ENCODE peak calls at places on chromosomes 2 and 18, in ten cellular contexts. G, R, X, Z, M, W, O, Y, T and V are unnamed samples.

GRCh38 chr2:148238561-148238960 is 217.7 kb downstream of the MBD5 start:
- DNase-seq in G (peak; percentile 24), R (no peak), X (no peak), Z (no peak), M (no peak), W (no peak), O (no peak), Y (no peak), T (no peak), V (peak; percentile 60)

GRCh38 chr2:230161180-230161579 is 58.6 kb downstream of the SP110 start:
- DNase-seq in G (no peak), R (no peak), X (peak; percentile 48), Z (no peak), M (no peak), W (peak; percentile 35), O (peak; percentile 71), Y (no peak), T (no peak), V (peak; percentile 76)

GRCh38 chr2:37802106-37802791 is 122.8 kb upstream of the RMDN2 start:
- DNase-seq in G (peak; percentile 66), R (no peak), X (peak; percentile 45), Z (no peak), M (no peak), W (peak; percentile 85), O (no peak), Y (no peak), T (no peak), V (peak; percentile 58)

GRCh38 chr2:127172306-127172705 is 47.8 kb downstream of the CYP27C1 start:
- DNase-seq in G (no peak), R (no peak), X (no peak), Z (no peak), M (no peak), W (no peak), O (no peak), Y (no peak), T (no peak), V (no peak)

GRCh38 chr2:600542-601386 is 76.4 kb downstream of the TMEM18 start:
- DNase-seq in G (no peak), R (no peak), X (no peak), Z (no peak), M (peak; percentile 51), W (no peak), O (no peak), Y (no peak), T (peak; percentile 23), V (no peak)

GRCh38 chr2:61785583-61785982 is 68.3 kb downstream of the FAM161A start:
- DNase-seq in G (no peak), R (no peak), X (no peak), Z (no peak), M (no peak), W (no peak), O (no peak), Y (no peak), T (no peak), V (no peak)

GRCh38 chr2:169162613-169163012 is 93.2 kb downstream of the DHRS9 start:
- DNase-seq in G (no peak), R (no peak), X (no peak), Z (no peak), M (no peak), W (no peak), O (no peak), Y (no peak), T (no peak), V (no peak)

GRCh38 chr2:24834733-24835395 is 41.6 kb downstream of the CENPO start:
- DNase-seq in G (no peak), R (no peak), X (no peak), Z (no peak), M (no peak), W (no peak), O (no peak), Y (no peak), T (no peak), V (no peak)

GRCh38 chr2:167196461-167197252 is 308.4 kb downstream of the XIRP2 start:
- DNase-seq in G (peak; percentile 60), R (no peak), X (peak; percentile 59), Z (peak; percentile 76), M (no peak), W (peak; percentile 87), O (peak; percentile 13), Y (peak; percentile 25), T (no peak), V (peak; percentile 45)

DNA sequence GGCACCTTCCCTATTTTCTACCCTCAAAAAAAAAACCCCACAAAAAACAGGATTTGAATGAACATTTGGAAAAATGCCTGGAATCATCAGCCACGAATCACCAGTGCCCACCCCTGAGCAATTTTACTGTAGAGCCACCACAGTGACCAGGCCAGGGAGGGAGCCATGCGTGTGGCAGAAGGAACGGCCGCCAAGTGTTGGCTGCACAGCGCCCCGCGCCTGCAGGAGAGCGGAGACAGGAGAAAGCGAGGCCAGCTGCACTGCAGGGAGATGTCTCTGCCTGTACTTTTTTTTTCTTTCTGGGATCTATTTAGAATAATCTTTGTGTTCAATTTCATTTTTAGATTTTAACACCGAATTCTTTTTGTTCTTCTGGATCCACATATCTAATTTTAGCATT is 269.3 kb upstream of the RAB12 start:
- DNase-seq in G (no peak), R (no peak), X (no peak), Z (no peak), M (no peak), W (no peak), O (no peak), Y (no peak), T (no peak), V (no peak)
- H3K27ac ChIP-seq in G (no peak overlapping the region), R (no peak overlapping the region), X (no peak overlapping the region), Z (no peak overlapping the region), M (no peak overlapping the region), W (no peak overlapping the region), O (no peak overlapping the region), Y (no peak overlapping the region), T (no peak overlapping the region), V (no peak overlapping the region)

DNA sequence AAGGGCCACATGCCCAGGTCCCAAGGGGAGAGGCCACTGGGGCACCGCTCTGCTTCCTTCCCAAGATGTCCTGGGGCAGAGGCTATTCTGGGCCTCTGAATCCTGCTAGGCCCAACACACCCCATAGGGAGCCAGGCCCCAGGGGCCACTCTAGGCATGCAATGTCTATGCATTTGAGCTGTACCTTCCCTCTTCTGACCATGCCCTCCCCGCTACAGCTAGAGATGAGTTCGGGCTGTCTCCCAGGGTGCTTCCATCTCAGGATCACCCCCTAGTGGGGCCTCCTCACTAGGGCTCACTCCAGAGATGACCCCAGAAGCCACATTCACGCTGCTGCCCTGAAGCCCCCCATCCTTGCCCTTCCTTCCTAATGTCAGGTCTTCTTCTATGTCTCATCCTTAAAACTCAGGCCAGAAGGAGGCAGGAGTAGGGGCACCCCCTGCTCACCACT is 54.4 kb downstream of the TNS1 start:
- DNase-seq in G (no peak), R (no peak), X (no peak), Z (no peak), M (no peak), W (no peak), O (no peak), Y (no peak), T (no peak), V (no peak)
- H3K27me3 ChIP-seq in G (no peaks in the 10 kb centered on the region), R (peaks cover 11% of the 10 kb centered on the region), X (no peaks in the 10 kb centered on the region), Z (peaks cover 44% of the 10 kb centered on the region), M (no peaks in the 10 kb centered on the region), W (peaks cover 93% of the 10 kb centered on the region), O (no peaks in the 10 kb centered on the region), Y (no peaks in the 10 kb centered on the region), T (no peaks in the 10 kb centered on the region), V (no peaks in the 10 kb centered on the region)

DNA sequence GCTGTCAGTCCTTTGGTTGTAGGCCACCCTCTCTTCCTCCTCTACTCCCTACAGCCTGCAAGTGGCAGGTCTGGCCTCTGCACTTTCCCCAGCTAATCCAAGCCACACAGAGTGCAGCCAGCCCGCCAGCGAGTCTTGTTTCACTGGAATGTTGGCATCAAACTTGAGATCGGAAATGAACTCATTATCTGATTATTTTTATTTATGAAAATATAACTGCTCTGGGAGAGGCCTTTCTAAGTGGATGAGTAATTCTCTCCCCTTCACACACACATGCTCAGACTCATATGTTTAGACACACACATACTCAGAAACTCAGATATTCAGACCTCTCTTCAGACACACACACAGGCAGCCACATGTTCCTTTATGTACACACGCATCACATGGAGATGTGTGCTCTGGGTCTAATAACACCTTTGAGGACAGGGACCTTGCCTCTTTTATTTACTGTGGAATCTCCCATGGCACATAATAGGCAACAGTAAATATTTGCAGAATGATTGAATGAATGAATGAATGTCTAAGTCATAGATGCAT is 151.3 kb downstream of the ZFP36L2 start:
- DNase-seq in G (peak; percentile 99), R (peak; percentile 76), X (peak; percentile 99), Z (no peak), M (no peak), W (peak; percentile 97), O (peak; percentile 97), Y (peak; percentile 49), T (no peak), V (peak; percentile 98)
- H3K9ac ChIP-seq in G (peak overlapping the region; percentile 5), R (no peak overlapping the region), X (peak overlapping the region; percentile 86), Z (no peak overlapping the region), M (no peak overlapping the region), W (peak overlapping the region; percentile 84), O (peak overlapping the region; percentile 43), Y (peak overlapping the region; percentile 28), T (no peak overlapping the region), V (peak overlapping the region; percentile 73)

GRCh38 chr2:100832885-100833284 is 12.9 kb downstream of the NPAS2 start:
- DNase-seq in G (peak; percentile 40), R (no peak), X (peak; percentile 68), Z (no peak), M (no peak), W (peak; percentile 26), O (no peak), Y (no peak), T (no peak), V (peak; percentile 48)
- H3K27ac ChIP-seq in G (no peak overlapping the region), R (no peak overlapping the region), X (no peak overlapping the region), Z (no peak overlapping the region), M (no peak overlapping the region), W (no peak overlapping the region), O (no peak overlapping the region), Y (no peak overlapping the region), T (no peak overlapping the region), V (no peak overlapping the region)

DNA sequence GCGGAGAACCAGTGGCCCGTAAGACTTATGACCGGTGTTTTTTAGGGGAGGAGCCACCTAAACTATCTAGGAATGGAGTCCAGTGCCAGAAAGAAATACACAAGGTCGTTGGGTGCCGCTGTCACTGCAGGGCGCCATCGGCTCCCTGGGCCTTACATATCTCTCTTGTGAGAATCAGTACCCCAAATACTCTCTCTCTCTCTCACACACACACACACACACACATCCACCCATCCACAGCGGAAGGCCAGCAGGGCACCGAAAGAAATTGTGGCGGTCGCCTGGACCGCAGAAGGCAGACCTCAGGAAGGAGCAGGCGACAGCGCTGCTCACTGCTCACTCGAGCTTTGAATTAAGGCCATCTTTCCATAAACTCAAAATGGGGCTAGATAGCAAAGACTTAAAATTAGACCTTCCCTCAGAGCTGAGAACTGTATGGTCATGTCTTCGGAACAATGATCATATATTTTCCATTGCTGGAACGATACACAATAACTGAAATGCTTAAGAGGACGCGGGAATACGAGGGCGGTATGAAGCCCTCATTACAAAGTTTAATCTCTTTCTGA is 10.3 kb downstream of the NR4A2 start:
- DNase-seq in G (no peak), R (no peak), X (no peak), Z (no peak), M (no peak), W (no peak), O (peak; percentile 31), Y (peak; percentile 60), T (no peak), V (no peak)
- H3K27me3 ChIP-seq in G (peaks cover 2% of the 10 kb centered on the region), R (peaks cover 1% of the 10 kb centered on the region), X (no peaks in the 10 kb centered on the region), Z (no peaks in the 10 kb centered on the region), M (no peaks in the 10 kb centered on the region), W (no peaks in the 10 kb centered on the region), O (peaks cover 83% of the 10 kb centered on the region), Y (no peaks in the 10 kb centered on the region), T (peaks cover 55% of the 10 kb centered on the region), V (peaks cover 27% of the 10 kb centered on the region)